ENCODE peak calls at places on chromosomes 7 and 10, in ten cellular contexts. One of them, this sample, is unnamed.

GRCh38 chr10:82394122-82394521 is 519.1 kb downstream of the NRG3 start:
- DNase-seq in hepatocyte: no peak
- DNase-seq in neural crest cell: no peak
- DNase-seq in omental fat pad: no peak
- DNase-seq in foreskin fibroblast: no peak
- DNase-seq in epithelial cell of esophagus: no peak
- DNase-seq in NB4: no peak
- DNase-seq in lower lobe of right lung: no peak
- DNase-seq in ascending aorta: no peak
- DNase-seq in cardiac muscle cell: peak; percentile 3
- DNase-seq in this sample: no peak

GRCh38 chr10:119104653-119105024 is 726 bp downstream of the DENND10 start:
- DNase-seq in hepatocyte: peak; percentile 37
- DNase-seq in neural crest cell: peak; percentile 23
- DNase-seq in omental fat pad: no peak
- DNase-seq in foreskin fibroblast: no peak
- DNase-seq in epithelial cell of esophagus: no peak
- DNase-seq in NB4: peak; percentile 53
- DNase-seq in lower lobe of right lung: peak; percentile 52
- DNase-seq in ascending aorta: no peak
- DNase-seq in cardiac muscle cell: peak; percentile 29
- DNase-seq in this sample: peak; percentile 44

GRCh38 chr10:80159166-80159888 is 26.8 kb downstream of the PLAC9 start:
- DNase-seq in hepatocyte: no peak
- DNase-seq in neural crest cell: no peak
- DNase-seq in omental fat pad: no peak
- DNase-seq in foreskin fibroblast: no peak
- DNase-seq in epithelial cell of esophagus: no peak
- DNase-seq in NB4: peak; percentile 16
- DNase-seq in lower lobe of right lung: no peak
- DNase-seq in ascending aorta: no peak
- DNase-seq in cardiac muscle cell: no peak
- DNase-seq in this sample: peak; percentile 7

GRCh38 chr10:75396861-75397570 is 4.5 kb downstream of the ZNF503 start:
- DNase-seq in hepatocyte: peak; percentile 48
- DNase-seq in neural crest cell: peak; percentile 29
- DNase-seq in omental fat pad: no peak
- DNase-seq in foreskin fibroblast: no peak
- DNase-seq in epithelial cell of esophagus: peak; percentile 39
- DNase-seq in NB4: no peak
- DNase-seq in lower lobe of right lung: peak; percentile 55
- DNase-seq in ascending aorta: no peak
- DNase-seq in cardiac muscle cell: peak; percentile 44
- DNase-seq in this sample: peak; percentile 60

GRCh38 chr7:21318916-21319270 is 109.0 kb upstream of the SP4 start:
- DNase-seq in hepatocyte: no peak
- DNase-seq in neural crest cell: no peak
- DNase-seq in omental fat pad: no peak
- DNase-seq in foreskin fibroblast: no peak
- DNase-seq in epithelial cell of esophagus: no peak
- DNase-seq in NB4: no peak
- DNase-seq in lower lobe of right lung: no peak
- DNase-seq in ascending aorta: no peak
- DNase-seq in cardiac muscle cell: no peak
- DNase-seq in this sample: no peak

GRCh38 chr7:14582010-14582409 is 320.5 kb downstream of the DGKB start:
- DNase-seq in hepatocyte: no peak
- DNase-seq in neural crest cell: no peak
- DNase-seq in omental fat pad: no peak
- DNase-seq in foreskin fibroblast: no peak
- DNase-seq in epithelial cell of esophagus: no peak
- DNase-seq in NB4: no peak
- DNase-seq in lower lobe of right lung: no peak
- DNase-seq in ascending aorta: no peak
- DNase-seq in cardiac muscle cell: no peak
- DNase-seq in this sample: no peak

GRCh38 chr7:17234398-17235021 is 63.9 kb upstream of the AHR start:
- DNase-seq in hepatocyte: peak; percentile 85
- DNase-seq in neural crest cell: no peak
- DNase-seq in omental fat pad: no peak
- DNase-seq in foreskin fibroblast: peak; percentile 88
- DNase-seq in epithelial cell of esophagus: peak; percentile 90
- DNase-seq in NB4: peak; percentile 97
- DNase-seq in lower lobe of right lung: no peak
- DNase-seq in ascending aorta: no peak
- DNase-seq in cardiac muscle cell: peak; percentile 95
- DNase-seq in this sample: no peak

GRCh38 chr10:27147701-27148100 is 6.5 kb downstream of the YME1L1 start:
- DNase-seq in hepatocyte: no peak
- DNase-seq in neural crest cell: no peak
- DNase-seq in omental fat pad: no peak
- DNase-seq in foreskin fibroblast: no peak
- DNase-seq in epithelial cell of esophagus: no peak
- DNase-seq in NB4: peak; percentile 16
- DNase-seq in lower lobe of right lung: no peak
- DNase-seq in ascending aorta: no peak
- DNase-seq in cardiac muscle cell: no peak
- DNase-seq in this sample: no peak

GRCh38 chr10:133196936-133197758 is 32.9 kb upstream of the UTF1 start:
- DNase-seq in hepatocyte: no peak
- DNase-seq in neural crest cell: no peak
- DNase-seq in omental fat pad: no peak
- DNase-seq in foreskin fibroblast: no peak
- DNase-seq in epithelial cell of esophagus: no peak
- DNase-seq in NB4: no peak
- DNase-seq in lower lobe of right lung: no peak
- DNase-seq in ascending aorta: no peak
- DNase-seq in cardiac muscle cell: no peak
- DNase-seq in this sample: no peak

GRCh38 chr7:32802305-32802910 is 89.2 kb downstream of the KBTBD2 start:
- DNase-seq in hepatocyte: no peak
- DNase-seq in neural crest cell: no peak
- DNase-seq in omental fat pad: no peak
- DNase-seq in foreskin fibroblast: no peak
- DNase-seq in epithelial cell of esophagus: no peak
- DNase-seq in NB4: no peak
- DNase-seq in lower lobe of right lung: no peak
- DNase-seq in ascending aorta: no peak
- DNase-seq in cardiac muscle cell: no peak
- DNase-seq in this sample: no peak

GRCh38 chr7:107622937-107623336 is 37.7 kb upstream of the SLC26A4 start:
- DNase-seq in hepatocyte: no peak
- DNase-seq in neural crest cell: no peak
- DNase-seq in omental fat pad: no peak
- DNase-seq in foreskin fibroblast: no peak
- DNase-seq in epithelial cell of esophagus: no peak
- DNase-seq in NB4: no peak
- DNase-seq in lower lobe of right lung: no peak
- DNase-seq in ascending aorta: no peak
- DNase-seq in cardiac muscle cell: peak; percentile 11
- DNase-seq in this sample: no peak

GRCh38 chr7:43648725-43649406 is 66.0 kb downstream of the STK17A start:
- DNase-seq in hepatocyte: no peak
- DNase-seq in neural crest cell: no peak
- DNase-seq in omental fat pad: no peak
- DNase-seq in foreskin fibroblast: peak; percentile 70
- DNase-seq in epithelial cell of esophagus: peak; percentile 48
- DNase-seq in NB4: peak; percentile 85
- DNase-seq in lower lobe of right lung: no peak
- DNase-seq in ascending aorta: no peak
- DNase-seq in cardiac muscle cell: peak; percentile 74
- DNase-seq in this sample: no peak

GRCh38 chr7:131861620-131862346 is 305.4 kb upstream of the PODXL start:
- DNase-seq in hepatocyte: no peak
- DNase-seq in neural crest cell: no peak
- DNase-seq in omental fat pad: no peak
- DNase-seq in foreskin fibroblast: no peak
- DNase-seq in epithelial cell of esophagus: no peak
- DNase-seq in NB4: no peak
- DNase-seq in lower lobe of right lung: no peak
- DNase-seq in ascending aorta: no peak
- DNase-seq in cardiac muscle cell: peak; percentile 65
- DNase-seq in this sample: no peak

GRCh38 chr7:1418505-1419309 is 40.6 kb downstream of the MICALL2 start:
- DNase-seq in hepatocyte: no peak
- DNase-seq in neural crest cell: no peak
- DNase-seq in omental fat pad: no peak
- DNase-seq in foreskin fibroblast: no peak
- DNase-seq in epithelial cell of esophagus: peak; percentile 26
- DNase-seq in NB4: peak; percentile 79
- DNase-seq in lower lobe of right lung: no peak
- DNase-seq in ascending aorta: no peak
- DNase-seq in cardiac muscle cell: peak; percentile 32
- DNase-seq in this sample: no peak

GRCh38 chr10:94440096-94440495 is 37.8 kb downstream of the TBC1D12 start:
- DNase-seq in hepatocyte: no peak
- DNase-seq in neural crest cell: no peak
- DNase-seq in omental fat pad: no peak
- DNase-seq in foreskin fibroblast: no peak
- DNase-seq in epithelial cell of esophagus: no peak
- DNase-seq in NB4: no peak
- DNase-seq in lower lobe of right lung: no peak
- DNase-seq in ascending aorta: no peak
- DNase-seq in cardiac muscle cell: no peak
- DNase-seq in this sample: no peak

GRCh38 chr10:94443549-94443948 is 41.2 kb downstream of the TBC1D12 start:
- DNase-seq in hepatocyte: no peak
- DNase-seq in neural crest cell: no peak
- DNase-seq in omental fat pad: no peak
- DNase-seq in foreskin fibroblast: no peak
- DNase-seq in epithelial cell of esophagus: no peak
- DNase-seq in NB4: no peak
- DNase-seq in lower lobe of right lung: no peak
- DNase-seq in ascending aorta: no peak
- DNase-seq in cardiac muscle cell: no peak
- DNase-seq in this sample: no peak

GRCh38 chr10:94443052-94443451 is 40.7 kb downstream of the TBC1D12 start:
- DNase-seq in hepatocyte: peak; percentile 7
- DNase-seq in neural crest cell: no peak
- DNase-seq in omental fat pad: no peak
- DNase-seq in foreskin fibroblast: no peak
- DNase-seq in epithelial cell of esophagus: no peak
- DNase-seq in NB4: no peak
- DNase-seq in lower lobe of right lung: no peak
- DNase-seq in ascending aorta: no peak
- DNase-seq in cardiac muscle cell: no peak
- DNase-seq in this sample: no peak

GRCh38 chr10:94439275-94439861 is 37.0 kb downstream of the TBC1D12 start:
- DNase-seq in hepatocyte: no peak
- DNase-seq in neural crest cell: no peak
- DNase-seq in omental fat pad: no peak
- DNase-seq in foreskin fibroblast: no peak
- DNase-seq in epithelial cell of esophagus: peak; percentile 11
- DNase-seq in NB4: no peak
- DNase-seq in lower lobe of right lung: no peak
- DNase-seq in ascending aorta: no peak
- DNase-seq in cardiac muscle cell: peak; percentile 44
- DNase-seq in this sample: no peak
- TF ChIP-seq CTCF in hepatocyte: no peak
- TF ChIP-seq CTCF in neural crest cell: no peak
- TF ChIP-seq CTCF in omental fat pad: no peak
- TF ChIP-seq CTCF in foreskin fibroblast: peak; percentile 11
- TF ChIP-seq CTCF in epithelial cell of esophagus: peak; percentile 10
- TF ChIP-seq CTCF in NB4: no peak
- TF ChIP-seq CTCF in lower lobe of right lung: no peak
- TF ChIP-seq CTCF in ascending aorta: no peak
- TF ChIP-seq CTCF in cardiac muscle cell: peak; percentile 11
- TF ChIP-seq CTCF in this sample: no peak

DNA sequence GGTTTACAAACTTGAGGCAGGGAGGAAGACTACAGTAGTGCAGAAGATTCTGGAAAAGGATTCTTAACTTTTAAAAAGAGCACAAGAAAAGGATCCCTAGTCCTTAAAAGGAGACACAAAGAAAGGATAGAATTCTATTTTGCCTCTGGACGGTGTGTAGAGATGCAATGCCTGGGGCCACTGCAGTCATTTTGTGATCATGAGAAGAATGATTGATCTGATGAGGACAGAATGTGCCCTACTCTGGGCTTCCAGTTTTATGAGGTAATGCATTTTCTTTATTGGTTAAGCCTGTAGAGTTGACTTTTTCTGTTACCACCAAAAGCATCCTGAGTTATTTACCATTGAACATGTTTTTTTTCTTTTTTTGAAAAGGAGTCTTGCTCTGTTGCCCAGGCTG is 28.3 kb upstream of the UCMA start:
- DNase-seq in hepatocyte: no peak
- DNase-seq in neural crest cell: no peak
- DNase-seq in omental fat pad: no peak
- DNase-seq in foreskin fibroblast: no peak
- DNase-seq in epithelial cell of esophagus: no peak
- DNase-seq in NB4: no peak
- DNase-seq in lower lobe of right lung: no peak
- DNase-seq in ascending aorta: no peak
- DNase-seq in cardiac muscle cell: no peak
- DNase-seq in this sample: no peak
- TF ChIP-seq CTCF in hepatocyte: no peak
- TF ChIP-seq CTCF in neural crest cell: no peak
- TF ChIP-seq CTCF in omental fat pad: no peak
- TF ChIP-seq CTCF in foreskin fibroblast: no peak
- TF ChIP-seq CTCF in epithelial cell of esophagus: no peak
- TF ChIP-seq CTCF in NB4: no peak
- TF ChIP-seq CTCF in lower lobe of right lung: no peak
- TF ChIP-seq CTCF in ascending aorta: no peak
- TF ChIP-seq CTCF in cardiac muscle cell: no peak
- TF ChIP-seq CTCF in this sample: no peak

GRCh38 chr10:55746002-55746401 is 615.1 kb downstream of the ZWINT start:
- DNase-seq in hepatocyte: no peak
- DNase-seq in neural crest cell: no peak
- DNase-seq in omental fat pad: no peak
- DNase-seq in foreskin fibroblast: no peak
- DNase-seq in epithelial cell of esophagus: no peak
- DNase-seq in NB4: no peak
- DNase-seq in lower lobe of right lung: no peak
- DNase-seq in ascending aorta: no peak
- DNase-seq in cardiac muscle cell: no peak
- DNase-seq in this sample: no peak
- TF ChIP-seq CTCF in hepatocyte: no peak
- TF ChIP-seq CTCF in neural crest cell: no peak
- TF ChIP-seq CTCF in omental fat pad: no peak
- TF ChIP-seq CTCF in foreskin fibroblast: no peak
- TF ChIP-seq CTCF in epithelial cell of esophagus: no peak
- TF ChIP-seq CTCF in NB4: no peak
- TF ChIP-seq CTCF in lower lobe of right lung: no peak
- TF ChIP-seq CTCF in ascending aorta: no peak
- TF ChIP-seq CTCF in cardiac muscle cell: no peak
- TF ChIP-seq CTCF in this sample: no peak

DNA sequence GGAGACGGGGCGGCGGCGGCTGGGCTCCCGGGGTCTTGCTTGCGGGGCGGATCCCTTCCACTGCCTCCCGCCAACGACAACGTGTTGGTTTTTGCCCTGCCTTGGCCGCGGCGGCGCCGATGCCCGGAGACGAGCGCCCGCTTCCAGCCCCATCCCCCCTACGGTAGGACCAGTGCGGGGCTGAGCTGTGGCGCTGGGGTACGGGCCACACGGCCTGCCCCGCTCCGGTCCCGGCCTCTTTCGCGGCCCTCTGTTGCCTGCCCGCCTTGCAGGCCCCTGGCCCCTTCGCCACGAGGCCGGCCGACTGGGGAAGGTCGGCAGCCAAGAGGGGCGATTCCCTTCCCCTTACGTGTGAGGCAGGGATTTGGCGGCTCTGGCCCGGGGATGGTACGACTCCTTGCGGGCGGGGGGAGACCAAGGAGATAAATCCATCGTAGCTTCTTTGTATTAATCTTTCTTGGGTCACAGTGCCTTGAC is 488 bp downstream of the EIF4H start:
- DNase-seq in hepatocyte: peak; percentile 70
- DNase-seq in neural crest cell: no peak
- DNase-seq in omental fat pad: peak; percentile 35
- DNase-seq in foreskin fibroblast: no peak
- DNase-seq in epithelial cell of esophagus: peak; percentile 60
- DNase-seq in NB4: peak; percentile 78
- DNase-seq in lower lobe of right lung: no peak
- DNase-seq in ascending aorta: no peak
- DNase-seq in cardiac muscle cell: peak; percentile 66
- DNase-seq in this sample: no peak
- TF ChIP-seq CTCF in hepatocyte: no peak
- TF ChIP-seq CTCF in neural crest cell: no peak
- TF ChIP-seq CTCF in omental fat pad: no peak
- TF ChIP-seq CTCF in foreskin fibroblast: no peak
- TF ChIP-seq CTCF in epithelial cell of esophagus: no peak
- TF ChIP-seq CTCF in NB4: no peak
- TF ChIP-seq CTCF in lower lobe of right lung: no peak
- TF ChIP-seq CTCF in ascending aorta: no peak
- TF ChIP-seq CTCF in cardiac muscle cell: peak; percentile 10
- TF ChIP-seq CTCF in this sample: no peak